ENCODE peak calls at places on chromosomes 7 and 10, in five cellular contexts. M is SK-N-SH, V is K562, C is GM12891, E is H1. S is an unnamed sample.

GRCh38 chr7:52472006-52472405 is 563.4 kb upstream of the POM121L12 start:
- DNase-seq in V (no peak), E (no peak), M (no peak), C (no peak), S (no peak)

GRCh38 chr7:150435390-150436073 is 14.9 kb upstream of the GIMAP8 start:
- DNase-seq in C (no peak), M (no peak), V (no peak), E (no peak), S (peak; percentile 63)

GRCh38 chr7:51316666-51317581 is at the start of gene COBL:
- DNase-seq in M (no peak), E (peak; percentile 85), C (no peak), V (peak; percentile 37), S (no peak)

GRCh38 chr10:52314822-52315552 is 906 bp downstream of the DKK1 start:
- DNase-seq in E (no peak), C (no peak), V (no peak), M (peak; percentile 53), S (no peak)

GRCh38 chr7:29940199-29940598 is 49.4 kb downstream of the SCRN1 start:
- DNase-seq in E (no peak), V (no peak), M (no peak), C (no peak), S (no peak)

GRCh38 chr7:31935115-31935514 is 135.1 kb downstream of the PDE1C start:
- DNase-seq in E (no peak), M (no peak), V (no peak), C (no peak), S (no peak)

GRCh38 chr7:50268990-50269389 is 35.5 kb upstream of the IKZF1 start:
- DNase-seq in E (no peak), M (no peak), C (no peak), V (no peak), S (no peak)

GRCh38 chr10:22629126-22629525 is 85.3 kb downstream of the PIP4K2A start:
- DNase-seq in M (no peak), C (no peak), E (no peak), V (no peak), S (no peak)

GRCh38 chr7:148463210-148463609 is 127.4 kb upstream of the C7orf33 start:
- DNase-seq in V (no peak), E (no peak), C (no peak), M (no peak), S (no peak)

GRCh38 chr10:34864156-34865075 is 49.3 kb upstream of the PARD3 start:
- DNase-seq in V (no peak), M (no peak), E (no peak), C (no peak), S (no peak)

GRCh38 chr7:142323706-142324105 is 65.8 kb upstream of the PRSS58 start:
- DNase-seq in E (peak; percentile 90), V (peak; percentile 74), C (no peak), M (peak; percentile 49), S (no peak)

GRCh38 chr7:129925416-129926002 is 27.3 kb downstream of the UBE2H start:
- DNase-seq in E (peak; percentile 32), C (no peak), M (no peak), V (no peak), S (no peak)

GRCh38 chr7:149729983-149730801 is 43.2 kb downstream of the ZNF467 start:
- DNase-seq in M (peak; percentile 50), E (no peak), V (no peak), C (no peak), S (no peak)

GRCh38 chr7:131642429-131642828 is 86.0 kb upstream of the PODXL start:
- DNase-seq in V (no peak), M (no peak), E (no peak), C (no peak), S (no peak)

GRCh38 chr7:36691983-36692382 is 32.3 kb downstream of the AOAH start:
- DNase-seq in C (no peak), V (no peak), E (no peak), M (no peak), S (no peak)

GRCh38 chr7:30472771-30473392 is 5.7 kb downstream of the NOD1 start:
- DNase-seq in V (no peak), M (no peak), E (peak; percentile 4), C (no peak), S (no peak)

GRCh38 chr10:19832624-19833507 is 16.6 kb downstream of the PLXDC2 start:
- DNase-seq in V (no peak), E (no peak), M (no peak), C (no peak), S (no peak)

GRCh38 chr10:111148025-111148424 is 71.2 kb downstream of the ADRA2A start:
- DNase-seq in V (no peak), M (no peak), E (no peak), C (no peak), S (no peak)

GRCh38 chr10:68553138-68553537 is 7.0 kb upstream of the TET1 start:
- DNase-seq in V (no peak), E (no peak), M (no peak), C (no peak), S (no peak)

GRCh38 chr10:120578890-120579289 is 121.9 kb downstream of the PLPP4 start:
- DNase-seq in V (no peak), M (no peak), C (no peak), E (no peak), S (no peak)

GRCh38 chr7:144671429-144671828 is 164.4 kb downstream of the TPK1 start:
- DNase-seq in V (no peak), M (no peak), E (no peak), C (no peak), S (no peak)

GRCh38 chr10:75431180-75432111 is at the start of gene LRMDA:
- DNase-seq in E (peak; percentile 61), M (peak; percentile 78), V (no peak), C (no peak), S (no peak)

DNA sequence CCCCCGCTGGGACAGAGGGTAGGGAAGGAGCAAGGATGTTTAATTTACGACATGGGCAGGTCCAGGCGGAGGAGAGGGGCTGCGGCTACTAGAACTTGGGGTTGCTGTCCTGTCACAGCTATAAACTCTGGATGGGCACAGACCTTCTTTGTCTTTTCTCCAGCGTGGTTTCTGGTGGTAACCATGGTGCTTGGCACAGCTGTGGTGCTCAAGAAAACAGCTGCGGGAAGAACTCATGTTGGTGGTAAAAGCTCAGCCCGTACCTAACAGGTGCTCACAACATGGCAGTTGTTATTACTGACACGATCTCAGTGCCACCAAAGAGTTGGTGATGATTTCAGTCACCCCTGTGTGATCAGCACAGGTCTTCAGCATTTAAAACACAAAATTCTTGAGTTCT is 13.8 kb downstream of the BAIAP2L1 start:
- DNase-seq in E (no peak), V (no peak), M (no peak), C (no peak), S (no peak)
- TF ChIP-seq TAF1 in E (no peak), V (no peak), M (no peak), C (no peak), S (no peak)

GRCh38 chr10:86071145-86071544 is 295.4 kb downstream of the GRID1 start:
- DNase-seq in V (no peak), M (no peak), E (peak; percentile 19), C (no peak), S (no peak)
- TF ChIP-seq TAF1 in V (no peak), M (no peak), E (no peak), C (no peak), S (no peak)

GRCh38 chr10:6222755-6223154 is 20.0 kb downstream of the PFKFB3 start:
- DNase-seq in M (no peak), V (no peak), E (no peak), C (no peak), S (no peak)
- TF ChIP-seq TAF1 in M (no peak), V (no peak), E (no peak), C (no peak), S (no peak)

GRCh38 chr10:122490786-122491680 is 29.7 kb downstream of the HTRA1 start:
- DNase-seq in M (no peak), E (no peak), V (no peak), C (no peak), S (no peak)
- TF ChIP-seq TAF1 in M (no peak), E (no peak), V (no peak), C (no peak), S (no peak)

GRCh38 chr10:69860290-69860689 is 58.6 kb downstream of the COL13A1 start:
- DNase-seq in E (no peak), V (no peak), M (no peak), C (no peak), S (no peak)

GRCh38 chr10:69863580-69863979 is 61.9 kb downstream of the COL13A1 start:
- DNase-seq in E (no peak), C (no peak), M (no peak), V (no peak), S (no peak)

GRCh38 chr10:69864321-69864720 is 62.6 kb downstream of the COL13A1 start:
- DNase-seq in C (no peak), M (no peak), V (no peak), E (no peak), S (no peak)

GRCh38 chr10:69862882-69863530 is 61.3 kb downstream of the COL13A1 start:
- DNase-seq in M (no peak), V (no peak), C (no peak), E (no peak), S (no peak)

GRCh38 chr10:69861251-69862240 is 59.8 kb downstream of the COL13A1 start:
- DNase-seq in E (no peak), V (no peak), C (no peak), M (no peak), S (no peak)
- TF ChIP-seq TAF1 in E (no peak), V (no peak), C (no peak), M (no peak), S (no peak)

DNA sequence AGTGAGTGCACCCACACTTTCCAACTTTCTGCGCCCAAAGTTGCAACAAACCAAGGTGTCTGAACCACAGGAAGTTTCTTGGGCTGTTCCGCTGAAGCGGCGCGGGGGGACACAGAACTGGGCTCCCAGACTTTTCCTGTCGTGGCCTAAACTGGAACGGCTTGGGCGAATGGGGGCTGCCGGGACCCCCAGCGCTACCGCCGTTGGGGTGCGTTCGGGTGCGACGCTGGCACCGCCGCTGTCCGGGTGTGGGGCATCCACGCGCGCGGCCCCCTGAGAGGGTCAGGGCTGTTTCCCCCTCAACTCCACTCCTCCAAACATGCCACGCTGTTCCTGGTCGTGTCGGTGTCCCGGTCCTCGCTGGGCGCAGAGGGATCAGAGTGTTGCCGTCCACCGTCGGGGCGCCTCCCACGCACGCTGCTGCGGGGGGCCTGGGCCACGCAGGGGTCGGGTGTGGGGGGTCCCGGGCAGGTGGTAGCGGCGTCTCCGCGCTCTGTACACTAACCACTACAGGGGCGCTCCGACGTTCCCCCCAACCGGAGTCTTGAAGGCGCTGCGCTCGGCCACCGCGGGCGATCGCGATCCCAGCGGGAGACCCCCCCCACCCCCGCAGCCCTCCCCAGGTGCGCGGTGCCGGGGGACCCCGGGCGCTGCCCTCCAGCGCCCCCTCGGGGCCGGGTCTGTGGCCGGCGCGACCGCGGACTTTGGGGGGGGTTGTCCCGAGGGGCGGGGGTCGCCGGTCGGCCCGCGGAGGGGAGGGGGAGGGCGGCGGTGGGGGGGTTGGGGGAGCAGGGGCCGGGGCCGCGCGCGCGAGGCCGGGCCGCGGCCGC is 2.2 kb upstream of the CUX1 start:
- DNase-seq in E (peak; percentile 83), M (peak; percentile 97), V (peak; percentile 92), C (no peak), S (peak; percentile 65)
- TF ChIP-seq TAF1 in E (no peak), M (no peak), V (no peak), C (no peak), S (no peak)